ENCODE peak calls at places on chromosomes 16 and 17, in six cellular contexts. One of them, this sample, is unnamed.
A peak's percentile ranks its signal among the peaks of the same experiment; 100 is the strongest.

GRCh38 chr17:81012574-81013447 is 21.2 kb downstream of the CHMP6 start:
- DNase-seq in AG10803: no peak
- DNase-seq in astrocyte of the spinal cord: no peak
- DNase-seq in heart right ventricle: no peak
- DNase-seq in colonic mucosa: no peak
- DNase-seq in thyroid gland: no peak
- DNase-seq in this sample: no peak

GRCh38 chr17:16444258-16444886 is 29.0 kb downstream of the TRPV2 start:
- DNase-seq in astrocyte of the spinal cord: no peak
- DNase-seq in thyroid gland: peak; percentile 86
- DNase-seq in heart right ventricle: no peak
- DNase-seq in colonic mucosa: no peak
- DNase-seq in AG10803: no peak
- DNase-seq in this sample: no peak

GRCh38 chr17:7932483-7932891 is 481 bp downstream of the CNTROB start:
- DNase-seq in AG10803: peak; percentile 22
- DNase-seq in colonic mucosa: peak; percentile 45
- DNase-seq in heart right ventricle: no peak
- DNase-seq in astrocyte of the spinal cord: peak; percentile 35
- DNase-seq in thyroid gland: peak; percentile 21
- DNase-seq in this sample: peak; percentile 42

GRCh38 chr17:3794890-3795757 is 5.9 kb downstream of the ITGAE start:
- DNase-seq in colonic mucosa: no peak
- DNase-seq in heart right ventricle: no peak
- DNase-seq in thyroid gland: no peak
- DNase-seq in AG10803: peak; percentile 20
- DNase-seq in astrocyte of the spinal cord: peak; percentile 83
- DNase-seq in this sample: peak; percentile 64

GRCh38 chr17:78130439-78131101 is at the start of gene TMC8:
- DNase-seq in colonic mucosa: no peak
- DNase-seq in AG10803: no peak
- DNase-seq in thyroid gland: no peak
- DNase-seq in astrocyte of the spinal cord: no peak
- DNase-seq in heart right ventricle: no peak
- DNase-seq in this sample: no peak

GRCh38 chr17:74569392-74570003 is 2.2 kb upstream of the CD300H start:
- DNase-seq in heart right ventricle: no peak
- DNase-seq in thyroid gland: no peak
- DNase-seq in colonic mucosa: peak; percentile 32
- DNase-seq in astrocyte of the spinal cord: peak; percentile 93
- DNase-seq in AG10803: peak; percentile 96
- DNase-seq in this sample: peak; percentile 97

GRCh38 chr16:49763826-49764225 is 92.1 kb downstream of the ZNF423 start:
- DNase-seq in thyroid gland: no peak
- DNase-seq in AG10803: no peak
- DNase-seq in astrocyte of the spinal cord: peak; percentile 56
- DNase-seq in heart right ventricle: no peak
- DNase-seq in colonic mucosa: no peak
- DNase-seq in this sample: peak; percentile 49

GRCh38 chr17:79018045-79018695 is 5.8 kb upstream of the C1QTNF1 start:
- DNase-seq in AG10803: peak; percentile 16
- DNase-seq in astrocyte of the spinal cord: no peak
- DNase-seq in colonic mucosa: no peak
- DNase-seq in thyroid gland: peak; percentile 54
- DNase-seq in heart right ventricle: no peak
- DNase-seq in this sample: no peak

GRCh38 chr16:3659200-3659599 is 4.7 kb downstream of the DNASE1 start:
- DNase-seq in thyroid gland: no peak
- DNase-seq in colonic mucosa: no peak
- DNase-seq in astrocyte of the spinal cord: no peak
- DNase-seq in AG10803: peak; percentile 58
- DNase-seq in heart right ventricle: no peak
- DNase-seq in this sample: peak; percentile 42

GRCh38 chr16:84633622-84634021 is 14.7 kb upstream of the KLHL36 start:
- DNase-seq in astrocyte of the spinal cord: no peak
- DNase-seq in AG10803: no peak
- DNase-seq in thyroid gland: peak; percentile 92
- DNase-seq in colonic mucosa: no peak
- DNase-seq in heart right ventricle: peak; percentile 85
- DNase-seq in this sample: peak; percentile 67

GRCh38 chr16:82603784-82604411 is 22.9 kb upstream of the CDH13 start:
- DNase-seq in thyroid gland: peak; percentile 6
- DNase-seq in heart right ventricle: peak; percentile 58
- DNase-seq in AG10803: peak; percentile 72
- DNase-seq in colonic mucosa: peak; percentile 29
- DNase-seq in astrocyte of the spinal cord: peak; percentile 61
- DNase-seq in this sample: peak; percentile 78

GRCh38 chr16:55279598-55279997 is 44.4 kb upstream of the IRX6 start:
- DNase-seq in thyroid gland: no peak
- DNase-seq in astrocyte of the spinal cord: no peak
- DNase-seq in colonic mucosa: no peak
- DNase-seq in AG10803: no peak
- DNase-seq in heart right ventricle: no peak
- DNase-seq in this sample: no peak

GRCh38 chr16:48999508-48999907 is 282.1 kb downstream of the CBLN1 start:
- DNase-seq in AG10803: no peak
- DNase-seq in colonic mucosa: no peak
- DNase-seq in heart right ventricle: no peak
- DNase-seq in astrocyte of the spinal cord: no peak
- DNase-seq in thyroid gland: no peak
- DNase-seq in this sample: no peak

GRCh38 chr17:73612074-73612473 is 32.2 kb downstream of the SDK2 start:
- DNase-seq in heart right ventricle: no peak
- DNase-seq in thyroid gland: no peak
- DNase-seq in AG10803: no peak
- DNase-seq in colonic mucosa: no peak
- DNase-seq in astrocyte of the spinal cord: no peak
- DNase-seq in this sample: no peak

GRCh38 chr17:58312021-58312630 is 16.5 kb downstream of the TSPOAP1 start:
- DNase-seq in heart right ventricle: no peak
- DNase-seq in astrocyte of the spinal cord: no peak
- DNase-seq in AG10803: no peak
- DNase-seq in thyroid gland: no peak
- DNase-seq in colonic mucosa: no peak
- DNase-seq in this sample: no peak

GRCh38 chr16:80997139-80997798 is 9.4 kb downstream of the CMC2 start:
- DNase-seq in astrocyte of the spinal cord: no peak
- DNase-seq in colonic mucosa: no peak
- DNase-seq in AG10803: peak; percentile 39
- DNase-seq in heart right ventricle: no peak
- DNase-seq in thyroid gland: no peak
- DNase-seq in this sample: peak; percentile 32

GRCh38 chr16:19382887-19383816 is 34.5 kb upstream of the TMC5 start:
- DNase-seq in AG10803: no peak
- DNase-seq in astrocyte of the spinal cord: no peak
- DNase-seq in thyroid gland: peak; percentile 93
- DNase-seq in heart right ventricle: no peak
- DNase-seq in colonic mucosa: no peak
- DNase-seq in this sample: no peak

GRCh38 chr16:65070831-65071230 is 51.0 kb downstream of the CDH11 start:
- DNase-seq in AG10803: peak; percentile 93
- DNase-seq in thyroid gland: no peak
- DNase-seq in heart right ventricle: peak; percentile 81
- DNase-seq in colonic mucosa: peak; percentile 53
- DNase-seq in astrocyte of the spinal cord: peak; percentile 97
- DNase-seq in this sample: peak; percentile 99

GRCh38 chr17:79374087-79374486 is 236.8 kb downstream of the RBFOX3 start:
- DNase-seq in colonic mucosa: no peak
- DNase-seq in thyroid gland: no peak
- DNase-seq in heart right ventricle: no peak
- DNase-seq in astrocyte of the spinal cord: no peak
- DNase-seq in AG10803: no peak
- DNase-seq in this sample: no peak

GRCh38 chr17:77487677-77488530 is 347.1 kb downstream of the SEC14L1 start:
- DNase-seq in AG10803: no peak
- DNase-seq in colonic mucosa: no peak
- DNase-seq in thyroid gland: no peak
- DNase-seq in astrocyte of the spinal cord: no peak
- DNase-seq in heart right ventricle: no peak
- DNase-seq in this sample: no peak

GRCh38 chr17:4607773-4608187 is 23.5 kb downstream of the SMTNL2 start:
- DNase-seq in AG10803: peak; percentile 40
- DNase-seq in heart right ventricle: peak; percentile 82
- DNase-seq in thyroid gland: peak; percentile 53
- DNase-seq in astrocyte of the spinal cord: peak; percentile 60
- DNase-seq in colonic mucosa: peak; percentile 67
- DNase-seq in this sample: peak; percentile 67

GRCh38 chr16:86069736-86070298 is 170.9 kb downstream of the IRF8 start:
- DNase-seq in AG10803: no peak
- DNase-seq in thyroid gland: peak; percentile 12
- DNase-seq in colonic mucosa: no peak
- DNase-seq in heart right ventricle: no peak
- DNase-seq in astrocyte of the spinal cord: no peak
- DNase-seq in this sample: no peak

GRCh38 chr17:79670537-79671386 is 59.9 kb upstream of the RBFOX3 start:
- DNase-seq in AG10803: no peak
- DNase-seq in astrocyte of the spinal cord: no peak
- DNase-seq in heart right ventricle: no peak
- DNase-seq in colonic mucosa: no peak
- DNase-seq in thyroid gland: no peak
- DNase-seq in this sample: no peak

GRCh38 chr17:18141210-18141803 is 32.8 kb downstream of the MYO15A start:
- DNase-seq in thyroid gland: peak; percentile 22
- DNase-seq in astrocyte of the spinal cord: peak; percentile 58
- DNase-seq in heart right ventricle: peak; percentile 46
- DNase-seq in AG10803: peak; percentile 52
- DNase-seq in colonic mucosa: peak; percentile 55
- DNase-seq in this sample: peak; percentile 73

GRCh38 chr17:1365445-1366039 is 34.5 kb downstream of the YWHAE start:
- DNase-seq in colonic mucosa: peak; percentile 70
- DNase-seq in astrocyte of the spinal cord: peak; percentile 78
- DNase-seq in thyroid gland: peak; percentile 57
- DNase-seq in AG10803: peak; percentile 78
- DNase-seq in heart right ventricle: peak; percentile 68
- DNase-seq in this sample: peak; percentile 89

GRCh38 chr16:2102471-2102870 is 33.2 kb downstream of the PKD1 start:
- DNase-seq in colonic mucosa: no peak
- DNase-seq in thyroid gland: no peak
- DNase-seq in AG10803: no peak
- DNase-seq in astrocyte of the spinal cord: no peak
- DNase-seq in heart right ventricle: no peak
- DNase-seq in this sample: no peak

GRCh38 chr17:61335105-61335844 is 64.4 kb upstream of the TBX2 start:
- DNase-seq in colonic mucosa: no peak
- DNase-seq in AG10803: no peak
- DNase-seq in thyroid gland: no peak
- DNase-seq in astrocyte of the spinal cord: peak; percentile 71
- DNase-seq in heart right ventricle: no peak
- DNase-seq in this sample: peak; percentile 83

GRCh38 chr17:10614536-10615155 is 42.5 kb downstream of the MYH3 start:
- DNase-seq in heart right ventricle: peak; percentile 29
- DNase-seq in thyroid gland: peak; percentile 42
- DNase-seq in astrocyte of the spinal cord: peak; percentile 41
- DNase-seq in colonic mucosa: peak; percentile 49
- DNase-seq in AG10803: peak; percentile 70
- DNase-seq in this sample: peak; percentile 73

GRCh38 chr17:77208217-77208808 is 67.5 kb downstream of the SEC14L1 start:
- DNase-seq in heart right ventricle: peak; percentile 47
- DNase-seq in AG10803: peak; percentile 66
- DNase-seq in colonic mucosa: no peak
- DNase-seq in astrocyte of the spinal cord: peak; percentile 63
- DNase-seq in thyroid gland: peak; percentile 73
- DNase-seq in this sample: peak; percentile 43

GRCh38 chr17:39225308-39225973 is at the start of gene STAC2:
- DNase-seq in thyroid gland: no peak
- DNase-seq in astrocyte of the spinal cord: no peak
- DNase-seq in colonic mucosa: no peak
- DNase-seq in AG10803: no peak
- DNase-seq in heart right ventricle: no peak
- DNase-seq in this sample: no peak

GRCh38 chr17:39225974-39226683 is 384 bp upstream of the STAC2 start:
- DNase-seq in thyroid gland: no peak
- DNase-seq in AG10803: no peak
- DNase-seq in astrocyte of the spinal cord: peak; percentile 14
- DNase-seq in heart right ventricle: peak; percentile 84
- DNase-seq in colonic mucosa: peak; percentile 61
- DNase-seq in this sample: peak; percentile 64

GRCh38 chr17:39222866-39223834 is 2.6 kb downstream of the STAC2 start:
- DNase-seq in astrocyte of the spinal cord: no peak
- DNase-seq in heart right ventricle: no peak
- DNase-seq in thyroid gland: no peak
- DNase-seq in AG10803: no peak
- DNase-seq in colonic mucosa: no peak
- DNase-seq in this sample: no peak

GRCh38 chr17:39224778-39225307 is 902 bp downstream of the STAC2 start:
- DNase-seq in AG10803: no peak
- DNase-seq in heart right ventricle: no peak
- DNase-seq in thyroid gland: no peak
- DNase-seq in astrocyte of the spinal cord: no peak
- DNase-seq in colonic mucosa: no peak
- DNase-seq in this sample: no peak

GRCh38 chr17:39223907-39224777 is 1.6 kb downstream of the STAC2 start:
- DNase-seq in astrocyte of the spinal cord: no peak
- DNase-seq in AG10803: no peak
- DNase-seq in heart right ventricle: no peak
- DNase-seq in colonic mucosa: no peak
- DNase-seq in thyroid gland: no peak
- DNase-seq in this sample: no peak
- H3K4me3 ChIP-seq in astrocyte of the spinal cord: no peak overlapping the region
- H3K4me3 ChIP-seq in AG10803: no peak overlapping the region
- H3K4me3 ChIP-seq in heart right ventricle: no peak overlapping the region
- H3K4me3 ChIP-seq in colonic mucosa: no peak overlapping the region
- H3K4me3 ChIP-seq in thyroid gland: no peak overlapping the region
- H3K4me3 ChIP-seq in this sample: no peak overlapping the region

GRCh38 chr17:48645639-48646182 is 19.6 kb upstream of the HOXB9 start:
- DNase-seq in astrocyte of the spinal cord: no peak
- DNase-seq in AG10803: no peak
- DNase-seq in heart right ventricle: no peak
- DNase-seq in thyroid gland: no peak
- DNase-seq in colonic mucosa: peak; percentile 32
- DNase-seq in this sample: no peak
- TF ChIP-seq CTCF in astrocyte of the spinal cord: no peak
- TF ChIP-seq CTCF in AG10803: no peak
- TF ChIP-seq CTCF in heart right ventricle: no peak
- TF ChIP-seq CTCF in thyroid gland: no peak
- TF ChIP-seq CTCF in colonic mucosa: no peak
- TF ChIP-seq CTCF in this sample: no peak

GRCh38 chr16:11551842-11552241 is 34.9 kb downstream of the LITAF start:
- DNase-seq in thyroid gland: no peak
- DNase-seq in heart right ventricle: no peak
- DNase-seq in astrocyte of the spinal cord: no peak
- DNase-seq in colonic mucosa: no peak
- DNase-seq in AG10803: no peak
- DNase-seq in this sample: no peak
- H3K4me3 ChIP-seq in thyroid gland: no peak overlapping the region
- H3K4me3 ChIP-seq in heart right ventricle: no peak overlapping the region
- H3K4me3 ChIP-seq in astrocyte of the spinal cord: no peak overlapping the region
- H3K4me3 ChIP-seq in colonic mucosa: no peak overlapping the region
- H3K4me3 ChIP-seq in AG10803: no peak overlapping the region
- H3K4me3 ChIP-seq in this sample: no peak overlapping the region

DNA sequence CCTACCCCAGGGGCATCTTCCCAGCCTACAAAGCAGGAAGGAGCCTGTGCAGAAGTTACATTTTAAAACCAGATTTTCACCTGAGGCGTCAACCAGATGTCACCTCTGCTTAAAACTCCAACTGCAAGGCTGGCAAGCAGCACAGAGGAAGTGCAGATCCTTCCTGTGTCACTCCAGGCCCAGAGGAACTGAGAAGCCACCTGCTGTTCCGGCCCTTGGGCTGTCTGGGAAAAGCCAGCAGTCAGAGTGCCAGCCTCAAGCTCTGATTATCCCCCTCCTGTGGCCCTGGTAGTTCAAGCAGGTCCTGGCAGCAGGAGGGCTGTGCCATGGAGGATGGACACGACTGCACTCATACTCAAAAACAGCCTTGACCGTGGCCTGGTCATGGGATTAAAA is 10.2 kb downstream of the POLR2C start:
- DNase-seq in thyroid gland: no peak
- DNase-seq in colonic mucosa: no peak
- DNase-seq in heart right ventricle: no peak
- DNase-seq in astrocyte of the spinal cord: no peak
- DNase-seq in AG10803: no peak
- DNase-seq in this sample: no peak
- TF ChIP-seq CTCF in thyroid gland: no peak
- TF ChIP-seq CTCF in colonic mucosa: no peak
- TF ChIP-seq CTCF in heart right ventricle: no peak
- TF ChIP-seq CTCF in astrocyte of the spinal cord: no peak
- TF ChIP-seq CTCF in AG10803: no peak
- TF ChIP-seq CTCF in this sample: no peak